ENCODE peak calls at places on chromosomes 12 and 14, in six cellular contexts. B is mesendoderm, Q is IMR-90, X is H9, F is trophoblast cell, R is H1. P is an unnamed sample.

GRCh38 chr14:71725802-71726638 is 206.2 kb upstream of the RGS6 start:
- DNase-seq in R (no peak), X (no peak), Q (peak; percentile 86), F (no peak), B (no peak), P (no peak)

GRCh38 chr14:39939023-39939422 is 506.8 kb upstream of the FBXO33 start:
- DNase-seq in F (no peak), R (no peak), B (peak; percentile 28), Q (no peak), X (no peak), P (no peak)

GRCh38 chr12:111412007-111412829 is 6.5 kb downstream of the SH2B3 start:
- DNase-seq in R (no peak), F (no peak), X (peak; percentile 72), Q (no peak), B (peak; percentile 83), P (no peak)

GRCh38 chr12:26783133-26783531 is 49.9 kb downstream of the ITPR2 start:
- DNase-seq in Q (no peak), F (peak; percentile 49), X (no peak), B (no peak), R (no peak), P (no peak)

GRCh38 chr12:79121486-79121885 is 256.9 kb downstream of the SYT1 start:
- DNase-seq in X (peak; percentile 32), B (peak; percentile 23), R (no peak), F (no peak), Q (no peak), P (no peak)

GRCh38 chr12:26125451-26126339 is 858 bp upstream of the BHLHE41 start:
- DNase-seq in B (peak; percentile 85), F (peak; percentile 88), R (peak; percentile 76), X (peak; percentile 87), Q (peak; percentile 73), P (peak; percentile 65)

GRCh38 chr12:108482717-108483212 is 32.3 kb upstream of the FICD start:
- DNase-seq in X (no peak), Q (peak; percentile 6), R (no peak), F (no peak), B (peak; percentile 26), P (no peak)

GRCh38 chr14:24613241-24613640 is 3.8 kb upstream of the GZMH start:
- DNase-seq in Q (no peak), R (no peak), B (no peak), F (no peak), X (no peak), P (no peak)

GRCh38 chr12:132729541-132730320 is 19.1 kb downstream of the PGAM5 start:
- DNase-seq in Q (no peak), B (no peak), X (no peak), F (no peak), R (no peak), P (no peak)

GRCh38 chr14:32774214-32774613 is 164.5 kb upstream of the NPAS3 start:
- DNase-seq in X (no peak), F (no peak), B (no peak), Q (no peak), R (no peak), P (no peak)

GRCh38 chr14:24139272-24139934 is 2.0 kb downstream of the EMC9 start:
- DNase-seq in B (no peak), F (no peak), X (no peak), R (no peak), Q (no peak), P (no peak)

GRCh38 chr12:108850854-108851573 is 6.4 kb downstream of the SSH1 start:
- DNase-seq in B (no peak), X (no peak), R (no peak), F (peak; percentile 40), Q (peak; percentile 91), P (no peak)

GRCh38 chr14:32635103-32635719 is 303.5 kb upstream of the NPAS3 start:
- DNase-seq in F (no peak), R (no peak), X (no peak), B (peak; percentile 4), Q (peak; percentile 57), P (no peak)

GRCh38 chr12:90905691-90906370 is 49.1 kb downstream of the CCER1 start:
- DNase-seq in R (no peak), B (no peak), F (no peak), Q (peak; percentile 44), X (no peak), P (no peak)

GRCh38 chr14:106459971-106460730 is 933.8 kb downstream of the TMEM121 start:
- DNase-seq in X (no peak), F (no peak), R (no peak), B (no peak), Q (no peak), P (no peak)

GRCh38 chr12:121085113-121085841 is 46.2 kb upstream of the OASL start:
- DNase-seq in F (no peak), X (no peak), Q (no peak), B (no peak), R (peak; percentile 33), P (no peak)

GRCh38 chr12:52243264-52243773 is 10.3 kb downstream of the KRT7 start:
- DNase-seq in R (no peak), B (no peak), F (no peak), Q (peak; percentile 28), X (no peak), P (no peak)

GRCh38 chr14:62097072-62097471 is 334.9 kb downstream of the SNAPC1 start:
- DNase-seq in B (no peak), F (no peak), X (no peak), R (no peak), Q (peak; percentile 3), P (no peak)

GRCh38 chr14:95500201-95500681 is 16.2 kb downstream of the SYNE3 start:
- DNase-seq in F (no peak), R (no peak), X (no peak), Q (no peak), B (no peak), P (no peak)

GRCh38 chr12:92473564-92473963 is 229.2 kb upstream of the PLEKHG7 start:
- DNase-seq in Q (no peak), F (no peak), R (no peak), X (no peak), B (no peak), P (no peak)

GRCh38 chr14:89466460-89466859 is 49.4 kb upstream of the FOXN3 start:
- DNase-seq in F (no peak), Q (no peak), B (peak; percentile 76), R (no peak), X (no peak), P (no peak)

GRCh38 chr12:84642201-84642600 is 270.4 kb downstream of the SLC6A15 start:
- DNase-seq in R (no peak), B (no peak), X (no peak), Q (peak; percentile 22), F (no peak), P (no peak)

GRCh38 chr14:52703225-52703624 is 3.8 kb upstream of the PSMC6 start:
- DNase-seq in X (no peak), F (peak; percentile 14), Q (peak; percentile 98), B (no peak), R (no peak), P (no peak)

GRCh38 chr12:16076553-16076952 is 165.4 kb downstream of the DERA start:
- DNase-seq in B (peak; percentile 76), Q (peak; percentile 2), R (no peak), X (peak; percentile 45), F (no peak), P (peak; percentile 24)

GRCh38 chr12:126464157-126464556 is 1398.9 kb downstream of the AACS start:
- DNase-seq in Q (no peak), R (no peak), F (no peak), X (no peak), B (no peak), P (no peak)

GRCh38 chr12:25495336-25496097 is 57.6 kb downstream of the LMNTD1 start:
- DNase-seq in Q (peak; percentile 89), F (peak; percentile 85), X (no peak), R (no peak), B (peak; percentile 94), P (no peak)

GRCh38 chr14:100773331-100774163 is 46.9 kb downstream of the DLK1 start:
- DNase-seq in R (no peak), Q (no peak), F (no peak), B (no peak), X (peak; percentile 15), P (no peak)

GRCh38 chr14:90060965-90061848 is 587 bp upstream of the KCNK13 start:
- DNase-seq in Q (no peak), F (no peak), B (peak; percentile 57), X (peak; percentile 64), R (peak; percentile 74), P (no peak)

GRCh38 chr14:53999061-53999488 is 42.5 kb upstream of the BMP4 start:
- DNase-seq in X (no peak), Q (peak; percentile 76), F (peak; percentile 63), B (no peak), R (no peak), P (no peak)

GRCh38 chr12:21637985-21638891 is 19.4 kb downstream of the LDHB start:
- DNase-seq in B (no peak), R (no peak), X (no peak), F (no peak), Q (peak; percentile 47), P (no peak)

GRCh38 chr14:50666772-50667490 is 1.2 kb downstream of the SAV1 start:
- DNase-seq in F (peak; percentile 69), R (no peak), Q (peak; percentile 73), X (peak; percentile 53), B (peak; percentile 85), P (peak; percentile 30)

GRCh38 chr12:105382771-105383632 is 52.5 kb downstream of the C12orf75 start:
- DNase-seq in Q (peak; percentile 73), B (peak; percentile 67), X (peak; percentile 35), R (peak; percentile 49), F (peak; percentile 27), P (peak; percentile 45)

GRCh38 chr14:68182492-68182891 is 362.9 kb downstream of the RAD51B start:
- DNase-seq in Q (no peak), F (no peak), B (no peak), X (no peak), R (no peak), P (no peak)

GRCh38 chr12:76685246-76685678 is 78.7 kb upstream of the ZDHHC17 start:
- DNase-seq in R (no peak), F (no peak), Q (peak; percentile 55), X (peak; percentile 77), B (peak; percentile 71), P (no peak)
- H4K8ac ChIP-seq in R (no peak overlapping the region), F (no peak overlapping the region), Q (peak overlapping the region; percentile 28), X (no peak overlapping the region), B (no peak overlapping the region), P (no peak overlapping the region)

DNA sequence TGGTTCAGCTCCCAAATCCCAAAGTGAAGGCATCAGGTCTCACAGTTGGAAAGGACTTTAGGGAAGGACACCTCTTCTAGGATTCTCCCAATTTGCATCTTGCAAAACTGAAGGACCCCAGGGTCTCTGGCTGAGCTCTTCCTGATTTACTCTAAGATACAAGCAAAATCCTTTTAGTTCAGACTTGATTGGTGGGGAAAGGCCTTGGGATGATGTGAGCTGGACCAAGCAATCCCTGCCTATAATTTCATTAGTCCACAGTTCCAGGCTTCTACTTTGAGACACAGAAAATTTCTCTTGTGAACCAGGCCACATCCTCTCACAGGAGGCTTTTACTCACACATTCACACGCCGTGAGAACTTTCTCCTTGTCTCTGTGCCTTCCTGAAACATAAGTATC is 23.6 kb upstream of the VWF start:
- DNase-seq in F (no peak), B (no peak), R (no peak), Q (no peak), X (no peak), P (no peak)
- H4K8ac ChIP-seq in F (peak overlapping the region; percentile 61), B (no peak overlapping the region), R (no peak overlapping the region), Q (no peak overlapping the region), X (no peak overlapping the region), P (no peak overlapping the region)

GRCh38 chr12:13610280-13610679 is 371.1 kb downstream of the GRIN2B start:
- DNase-seq in R (no peak), B (no peak), F (no peak), Q (no peak), X (no peak), P (no peak)
- H4K8ac ChIP-seq in R (no peak overlapping the region), B (no peak overlapping the region), F (no peak overlapping the region), Q (no peak overlapping the region), X (no peak overlapping the region), P (no peak overlapping the region)

GRCh38 chr12:51027342-51027835 is 1.2 kb upstream of the SLC11A2 start:
- DNase-seq in R (no peak), B (no peak), F (no peak), Q (no peak), X (no peak), P (no peak)
- H4K8ac ChIP-seq in R (peak overlapping the region; percentile 81), B (no peak overlapping the region), F (peak overlapping the region; percentile 55), Q (no peak overlapping the region), X (no peak overlapping the region), P (no peak overlapping the region)